ENCODE peak calls at places on chromosome 5, in ten cellular contexts. One of them, this sample, is unnamed.
A peak's percentile ranks its signal among the peaks of the same experiment; 100 is the strongest.

GRCh38 chr5:80168388-80169028 is 87.3 kb downstream of the SERINC5 start:
- DNase-seq in A549: no peak
- DNase-seq in PC-9: no peak
- DNase-seq in transverse colon: no peak
- DNase-seq in choroid plexus epithelial cell: no peak
- DNase-seq in heart left ventricle: no peak
- DNase-seq in AG09309: no peak
- DNase-seq in CD4-positive, CD25-positive, alpha-beta regulatory T cell: no peak
- DNase-seq in cardiac fibroblast: no peak
- DNase-seq in lung: no peak
- DNase-seq in this sample: no peak

GRCh38 chr5:125536095-125536494 is 789.7 kb upstream of the ZNF608 start:
- DNase-seq in A549: no peak
- DNase-seq in PC-9: no peak
- DNase-seq in transverse colon: no peak
- DNase-seq in choroid plexus epithelial cell: no peak
- DNase-seq in lung: no peak
- DNase-seq in heart left ventricle: no peak
- DNase-seq in CD4-positive, CD25-positive, alpha-beta regulatory T cell: no peak
- DNase-seq in cardiac fibroblast: no peak
- DNase-seq in AG09309: no peak
- DNase-seq in this sample: no peak

GRCh38 chr5:32138839-32139493 is 35.2 kb downstream of the GOLPH3 start:
- DNase-seq in CD4-positive, CD25-positive, alpha-beta regulatory T cell: peak; percentile 48
- DNase-seq in PC-9: peak; percentile 17
- DNase-seq in lung: no peak
- DNase-seq in choroid plexus epithelial cell: no peak
- DNase-seq in transverse colon: no peak
- DNase-seq in A549: no peak
- DNase-seq in cardiac fibroblast: peak; percentile 25
- DNase-seq in AG09309: no peak
- DNase-seq in heart left ventricle: no peak
- DNase-seq in this sample: no peak

GRCh38 chr5:153905214-153905613 is 133.5 kb downstream of the FAM114A2 start:
- DNase-seq in lung: no peak
- DNase-seq in choroid plexus epithelial cell: peak; percentile 7
- DNase-seq in transverse colon: no peak
- DNase-seq in CD4-positive, CD25-positive, alpha-beta regulatory T cell: no peak
- DNase-seq in cardiac fibroblast: no peak
- DNase-seq in heart left ventricle: no peak
- DNase-seq in A549: no peak
- DNase-seq in PC-9: no peak
- DNase-seq in AG09309: no peak
- DNase-seq in this sample: no peak

GRCh38 chr5:97968346-97968745 is 785.3 kb upstream of the RIOK2 start:
- DNase-seq in choroid plexus epithelial cell: no peak
- DNase-seq in cardiac fibroblast: peak; percentile 17
- DNase-seq in AG09309: no peak
- DNase-seq in A549: no peak
- DNase-seq in lung: no peak
- DNase-seq in transverse colon: no peak
- DNase-seq in PC-9: no peak
- DNase-seq in heart left ventricle: no peak
- DNase-seq in CD4-positive, CD25-positive, alpha-beta regulatory T cell: no peak
- DNase-seq in this sample: no peak

GRCh38 chr5:102834438-102834964 is 79.4 kb downstream of the PAM start:
- DNase-seq in CD4-positive, CD25-positive, alpha-beta regulatory T cell: no peak
- DNase-seq in cardiac fibroblast: no peak
- DNase-seq in choroid plexus epithelial cell: no peak
- DNase-seq in A549: no peak
- DNase-seq in PC-9: no peak
- DNase-seq in heart left ventricle: no peak
- DNase-seq in AG09309: no peak
- DNase-seq in transverse colon: no peak
- DNase-seq in lung: no peak
- DNase-seq in this sample: no peak

GRCh38 chr5:74950836-74951515 is 84.8 kb upstream of the FAM169A start:
- DNase-seq in AG09309: no peak
- DNase-seq in choroid plexus epithelial cell: peak; percentile 13
- DNase-seq in A549: no peak
- DNase-seq in PC-9: no peak
- DNase-seq in transverse colon: no peak
- DNase-seq in lung: no peak
- DNase-seq in heart left ventricle: no peak
- DNase-seq in CD4-positive, CD25-positive, alpha-beta regulatory T cell: no peak
- DNase-seq in cardiac fibroblast: peak; percentile 23
- DNase-seq in this sample: no peak

GRCh38 chr5:122351416-122352157 is 39.5 kb downstream of the SNCAIP start:
- DNase-seq in choroid plexus epithelial cell: no peak
- DNase-seq in A549: no peak
- DNase-seq in heart left ventricle: no peak
- DNase-seq in AG09309: no peak
- DNase-seq in lung: no peak
- DNase-seq in cardiac fibroblast: no peak
- DNase-seq in PC-9: no peak
- DNase-seq in transverse colon: no peak
- DNase-seq in CD4-positive, CD25-positive, alpha-beta regulatory T cell: no peak
- DNase-seq in this sample: no peak

GRCh38 chr5:59956130-59956773 is 62.7 kb upstream of the PDE4D start:
- DNase-seq in cardiac fibroblast: no peak
- DNase-seq in PC-9: no peak
- DNase-seq in heart left ventricle: no peak
- DNase-seq in transverse colon: no peak
- DNase-seq in A549: no peak
- DNase-seq in lung: no peak
- DNase-seq in AG09309: peak; percentile 3
- DNase-seq in CD4-positive, CD25-positive, alpha-beta regulatory T cell: no peak
- DNase-seq in choroid plexus epithelial cell: peak; percentile 61
- DNase-seq in this sample: no peak

GRCh38 chr5:147559725-147560124 is 49.9 kb upstream of the DPYSL3 start:
- DNase-seq in PC-9: no peak
- DNase-seq in transverse colon: no peak
- DNase-seq in lung: no peak
- DNase-seq in choroid plexus epithelial cell: peak; percentile 21
- DNase-seq in AG09309: no peak
- DNase-seq in CD4-positive, CD25-positive, alpha-beta regulatory T cell: no peak
- DNase-seq in cardiac fibroblast: no peak
- DNase-seq in A549: no peak
- DNase-seq in heart left ventricle: no peak
- DNase-seq in this sample: no peak

GRCh38 chr5:151072234-151073025 is 8.4 kb downstream of the TNIP1 start:
- DNase-seq in CD4-positive, CD25-positive, alpha-beta regulatory T cell: no peak
- DNase-seq in PC-9: peak; percentile 97
- DNase-seq in choroid plexus epithelial cell: peak; percentile 78
- DNase-seq in lung: no peak
- DNase-seq in heart left ventricle: no peak
- DNase-seq in cardiac fibroblast: peak; percentile 92
- DNase-seq in transverse colon: no peak
- DNase-seq in A549: peak; percentile 79
- DNase-seq in AG09309: no peak
- DNase-seq in this sample: no peak

GRCh38 chr5:73673161-73673591 is 47.2 kb downstream of the ARHGEF28 start:
- DNase-seq in transverse colon: no peak
- DNase-seq in heart left ventricle: no peak
- DNase-seq in choroid plexus epithelial cell: peak; percentile 93
- DNase-seq in lung: no peak
- DNase-seq in AG09309: peak; percentile 76
- DNase-seq in PC-9: peak; percentile 85
- DNase-seq in CD4-positive, CD25-positive, alpha-beta regulatory T cell: no peak
- DNase-seq in A549: peak; percentile 71
- DNase-seq in cardiac fibroblast: peak; percentile 93
- DNase-seq in this sample: no peak

GRCh38 chr5:134570886-134571285 is 45.4 kb downstream of the JADE2 start:
- DNase-seq in cardiac fibroblast: no peak
- DNase-seq in heart left ventricle: no peak
- DNase-seq in A549: no peak
- DNase-seq in PC-9: no peak
- DNase-seq in AG09309: no peak
- DNase-seq in lung: no peak
- DNase-seq in choroid plexus epithelial cell: no peak
- DNase-seq in transverse colon: no peak
- DNase-seq in CD4-positive, CD25-positive, alpha-beta regulatory T cell: no peak
- DNase-seq in this sample: no peak

GRCh38 chr5:68533051-68533450 is 317.5 kb downstream of the PIK3R1 start:
- DNase-seq in cardiac fibroblast: no peak
- DNase-seq in A549: no peak
- DNase-seq in lung: no peak
- DNase-seq in AG09309: no peak
- DNase-seq in heart left ventricle: no peak
- DNase-seq in choroid plexus epithelial cell: no peak
- DNase-seq in transverse colon: no peak
- DNase-seq in CD4-positive, CD25-positive, alpha-beta regulatory T cell: no peak
- DNase-seq in PC-9: no peak
- DNase-seq in this sample: no peak

GRCh38 chr5:68534131-68534940 is 318.8 kb downstream of the PIK3R1 start:
- DNase-seq in CD4-positive, CD25-positive, alpha-beta regulatory T cell: no peak
- DNase-seq in heart left ventricle: no peak
- DNase-seq in cardiac fibroblast: peak; percentile 37
- DNase-seq in AG09309: peak; percentile 56
- DNase-seq in PC-9: peak; percentile 47
- DNase-seq in transverse colon: peak; percentile 10
- DNase-seq in A549: no peak
- DNase-seq in lung: no peak
- DNase-seq in choroid plexus epithelial cell: peak; percentile 30
- DNase-seq in this sample: no peak

GRCh38 chr5:68531970-68532369 is 316.4 kb downstream of the PIK3R1 start:
- DNase-seq in AG09309: no peak
- DNase-seq in CD4-positive, CD25-positive, alpha-beta regulatory T cell: no peak
- DNase-seq in A549: no peak
- DNase-seq in cardiac fibroblast: no peak
- DNase-seq in choroid plexus epithelial cell: no peak
- DNase-seq in transverse colon: no peak
- DNase-seq in lung: no peak
- DNase-seq in heart left ventricle: no peak
- DNase-seq in PC-9: no peak
- DNase-seq in this sample: no peak

GRCh38 chr5:68535121-68535520 is 319.6 kb downstream of the PIK3R1 start:
- DNase-seq in choroid plexus epithelial cell: no peak
- DNase-seq in cardiac fibroblast: no peak
- DNase-seq in A549: no peak
- DNase-seq in CD4-positive, CD25-positive, alpha-beta regulatory T cell: no peak
- DNase-seq in lung: no peak
- DNase-seq in PC-9: no peak
- DNase-seq in AG09309: no peak
- DNase-seq in heart left ventricle: no peak
- DNase-seq in transverse colon: no peak
- DNase-seq in this sample: no peak

DNA sequence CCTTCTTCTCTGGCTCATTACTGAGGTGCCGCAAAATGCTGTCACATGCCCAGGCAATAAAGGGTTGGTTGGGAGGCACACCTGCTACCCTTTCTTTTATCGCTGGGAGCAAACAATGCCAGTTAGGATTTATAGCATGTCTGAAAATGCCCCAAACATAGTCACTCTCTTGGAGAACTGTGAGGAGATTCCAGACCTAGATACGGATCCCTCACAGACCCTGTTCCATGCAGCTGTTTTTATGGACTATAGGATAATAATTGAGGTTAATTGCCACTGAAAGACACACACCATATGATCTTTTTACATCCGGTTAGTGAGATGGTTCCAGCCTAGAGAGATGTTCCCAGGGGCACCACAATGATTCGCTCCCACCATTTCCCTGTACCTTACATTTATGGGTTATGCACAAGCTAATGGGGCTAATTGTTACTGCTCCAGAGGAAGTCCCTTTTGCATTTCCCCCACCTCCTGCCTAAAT is 318.1 kb downstream of the PIK3R1 start:
- DNase-seq in PC-9: no peak
- DNase-seq in cardiac fibroblast: no peak
- DNase-seq in CD4-positive, CD25-positive, alpha-beta regulatory T cell: no peak
- DNase-seq in lung: no peak
- DNase-seq in choroid plexus epithelial cell: no peak
- DNase-seq in A549: no peak
- DNase-seq in heart left ventricle: no peak
- DNase-seq in AG09309: no peak
- DNase-seq in transverse colon: peak; percentile 41
- DNase-seq in this sample: no peak
- H3K4me3 ChIP-seq in PC-9: no peak overlapping the region
- H3K4me3 ChIP-seq in cardiac fibroblast: no peak overlapping the region
- H3K4me3 ChIP-seq in CD4-positive, CD25-positive, alpha-beta regulatory T cell: no peak overlapping the region
- H3K4me3 ChIP-seq in lung: no peak overlapping the region
- H3K4me3 ChIP-seq in choroid plexus epithelial cell: no peak overlapping the region
- H3K4me3 ChIP-seq in A549: no peak overlapping the region
- H3K4me3 ChIP-seq in heart left ventricle: peak overlapping the region; percentile 31
- H3K4me3 ChIP-seq in AG09309: no peak overlapping the region
- H3K4me3 ChIP-seq in transverse colon: no peak overlapping the region
- H3K4me3 ChIP-seq in this sample: no peak overlapping the region

GRCh38 chr5:177508217-177508611 is 1.4 kb downstream of the DOK3 start:
- DNase-seq in heart left ventricle: no peak
- DNase-seq in choroid plexus epithelial cell: no peak
- DNase-seq in CD4-positive, CD25-positive, alpha-beta regulatory T cell: no peak
- DNase-seq in transverse colon: no peak
- DNase-seq in lung: no peak
- DNase-seq in PC-9: no peak
- DNase-seq in A549: no peak
- DNase-seq in cardiac fibroblast: no peak
- DNase-seq in AG09309: no peak
- DNase-seq in this sample: no peak
- H3K4me3 ChIP-seq in heart left ventricle: peak overlapping the region; percentile 48
- H3K4me3 ChIP-seq in choroid plexus epithelial cell: no peak overlapping the region
- H3K4me3 ChIP-seq in CD4-positive, CD25-positive, alpha-beta regulatory T cell: no peak overlapping the region
- H3K4me3 ChIP-seq in transverse colon: no peak overlapping the region
- H3K4me3 ChIP-seq in lung: no peak overlapping the region
- H3K4me3 ChIP-seq in PC-9: no peak overlapping the region
- H3K4me3 ChIP-seq in A549: no peak overlapping the region
- H3K4me3 ChIP-seq in cardiac fibroblast: no peak overlapping the region
- H3K4me3 ChIP-seq in AG09309: no peak overlapping the region
- H3K4me3 ChIP-seq in this sample: no peak overlapping the region

DNA sequence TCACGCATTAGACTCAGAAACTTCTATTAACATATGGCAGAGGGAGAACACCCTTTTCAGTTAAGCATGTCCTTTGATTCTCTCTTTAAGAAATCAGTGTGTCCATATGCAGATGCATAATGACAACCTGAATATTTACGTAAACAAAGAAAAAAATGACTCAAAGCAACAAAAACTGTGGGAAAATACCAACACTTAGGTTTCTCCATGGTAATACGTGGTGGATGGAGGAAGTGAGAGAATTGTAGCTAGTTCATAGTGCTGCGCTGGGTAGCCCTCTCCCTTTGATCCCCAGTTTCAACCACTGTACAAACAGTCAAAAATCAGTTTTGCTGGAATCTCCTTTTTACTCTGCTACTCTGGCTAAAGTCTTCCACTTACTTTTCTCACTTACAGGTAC is 2.0 kb upstream of the MAP3K1 start:
- DNase-seq in A549: no peak
- DNase-seq in lung: no peak
- DNase-seq in heart left ventricle: no peak
- DNase-seq in AG09309: no peak
- DNase-seq in PC-9: peak; percentile 36
- DNase-seq in CD4-positive, CD25-positive, alpha-beta regulatory T cell: no peak
- DNase-seq in choroid plexus epithelial cell: no peak
- DNase-seq in cardiac fibroblast: no peak
- DNase-seq in transverse colon: no peak
- DNase-seq in this sample: no peak
- H3K4me3 ChIP-seq in A549: no peak overlapping the region
- H3K4me3 ChIP-seq in lung: no peak overlapping the region
- H3K4me3 ChIP-seq in heart left ventricle: no peak overlapping the region
- H3K4me3 ChIP-seq in AG09309: no peak overlapping the region
- H3K4me3 ChIP-seq in PC-9: peak overlapping the region; percentile 96
- H3K4me3 ChIP-seq in CD4-positive, CD25-positive, alpha-beta regulatory T cell: peak overlapping the region; percentile 2
- H3K4me3 ChIP-seq in choroid plexus epithelial cell: no peak overlapping the region
- H3K4me3 ChIP-seq in cardiac fibroblast: no peak overlapping the region
- H3K4me3 ChIP-seq in transverse colon: no peak overlapping the region
- H3K4me3 ChIP-seq in this sample: no peak overlapping the region

GRCh38 chr5:149581931-149582768 is 852 bp downstream of the ARHGEF37 start:
- DNase-seq in A549: no peak
- DNase-seq in heart left ventricle: peak; percentile 48
- DNase-seq in CD4-positive, CD25-positive, alpha-beta regulatory T cell: no peak
- DNase-seq in lung: no peak
- DNase-seq in choroid plexus epithelial cell: peak; percentile 65
- DNase-seq in PC-9: no peak
- DNase-seq in transverse colon: peak; percentile 44
- DNase-seq in AG09309: no peak
- DNase-seq in cardiac fibroblast: peak; percentile 37
- DNase-seq in this sample: no peak
- H3K4me3 ChIP-seq in A549: peak overlapping the region; percentile 58
- H3K4me3 ChIP-seq in heart left ventricle: peak overlapping the region; percentile 69
- H3K4me3 ChIP-seq in CD4-positive, CD25-positive, alpha-beta regulatory T cell: peak overlapping the region; percentile 61
- H3K4me3 ChIP-seq in lung: no peak overlapping the region
- H3K4me3 ChIP-seq in choroid plexus epithelial cell: peak overlapping the region; percentile 59
- H3K4me3 ChIP-seq in PC-9: peak overlapping the region; percentile 60
- H3K4me3 ChIP-seq in transverse colon: peak overlapping the region; percentile 42
- H3K4me3 ChIP-seq in AG09309: no peak overlapping the region
- H3K4me3 ChIP-seq in cardiac fibroblast: peak overlapping the region; percentile 51
- H3K4me3 ChIP-seq in this sample: no peak overlapping the region